ENCODE peak calls at places on chromosomes 12 and 14, in seven cellular contexts. V, Q, J, F, B, O and Z are unnamed samples.

GRCh38 chr14:98907981-98908544 is 363.9 kb downstream of the BCL11B start:
- DNase-seq in V (no peak), Q (no peak), J (no peak), F (no peak), B (no peak), O (no peak), Z (no peak)

GRCh38 chr14:53515264-53515663 is 362.1 kb upstream of the DDHD1 start:
- DNase-seq in V (no peak), Q (no peak), J (no peak), F (no peak), B (no peak), O (no peak), Z (no peak)

GRCh38 chr14:81449114-81449513 is 49.0 kb upstream of the STON2 start:
- DNase-seq in V (no peak), Q (no peak), J (no peak), F (peak), B (no peak), O (no peak), Z (no peak)

GRCh38 chr14:92323916-92324818 is 1.2 kb downstream of the SLC24A4 start:
- DNase-seq in V (no peak), Q (peak), J (no peak), F (no peak), B (no peak), O (no peak), Z (no peak)

GRCh38 chr12:25924535-25925001 is 33.9 kb upstream of the RASSF8 start:
- DNase-seq in V (no peak), Q (no peak), J (no peak), F (no peak), B (no peak), O (no peak), Z (no peak)

GRCh38 chr12:50579757-50580267 is 75.0 kb downstream of the DIP2B start:
- DNase-seq in V (no peak), Q (no peak), J (peak), F (no peak), B (no peak), O (no peak), Z (no peak)

GRCh38 chr14:91118511-91119068 is 4.7 kb downstream of the DGLUCY start:
- DNase-seq in V (no peak), Q (no peak), J (no peak), F (no peak), B (no peak), O (no peak), Z (no peak)

GRCh38 chr12:69898236-69898635 is 73.2 kb downstream of the MYRFL start:
- DNase-seq in V (no peak), Q (no peak), J (no peak), F (no peak), B (no peak), O (no peak), Z (no peak)

GRCh38 chr14:99195602-99196309 is 76.2 kb downstream of the BCL11B start:
- DNase-seq in V (no peak), Q (no peak), J (no peak), F (no peak), B (no peak), O (no peak), Z (no peak)

GRCh38 chr12:107570721-107571120 is 114.9 kb upstream of the PWP1 start:
- DNase-seq in V (no peak), Q (no peak), J (no peak), F (no peak), B (no peak), O (no peak), Z (peak)

GRCh38 chr12:109020136-109020535 is 732 bp downstream of the SVOP start:
- DNase-seq in V (no peak), Q (no peak), J (no peak), F (no peak), B (no peak), O (no peak), Z (peak)

GRCh38 chr14:57495409-57495808 is 1.8 kb upstream of the CCDC198 start:
- DNase-seq in V (no peak), Q (no peak), J (no peak), F (no peak), B (no peak), O (no peak), Z (no peak)

GRCh38 chr14:65134651-65135579 is 32.6 kb upstream of the MAX start:
- DNase-seq in V (no peak), Q (no peak), J (no peak), F (no peak), B (no peak), O (no peak), Z (no peak)

GRCh38 chr12:4962539-4963486 is 53.1 kb downstream of the KCNA1 start:
- DNase-seq in V (no peak), Q (no peak), J (no peak), F (no peak), B (no peak), O (no peak), Z (no peak)

GRCh38 chr12:67649165-67650126 is 901 bp downstream of the DYRK2 start:
- DNase-seq in V (no peak), Q (peak), J (no peak), F (no peak), B (peak), O (peak), Z (peak)

GRCh38 chr14:68269136-68269535 is 449.6 kb downstream of the RAD51B start:
- DNase-seq in V (no peak), Q (no peak), J (no peak), F (no peak), B (no peak), O (no peak), Z (no peak)

GRCh38 chr12:100376166-100376565 is 19.3 kb downstream of the SLC17A8 start:
- DNase-seq in V (no peak), Q (no peak), J (no peak), F (no peak), B (no peak), O (no peak), Z (no peak)

GRCh38 chr12:132357623-132358186 is 28.3 kb upstream of the GALNT9 start:
- DNase-seq in V (no peak), Q (no peak), J (no peak), F (no peak), B (no peak), O (no peak), Z (no peak)

GRCh38 chr12:56838602-56839488 is 75.7 kb downstream of the HSD17B6 start:
- DNase-seq in V (no peak), Q (no peak), J (no peak), F (no peak), B (no peak), O (no peak), Z (no peak)

GRCh38 chr14:77091518-77091917 is 6.5 kb upstream of the CIPC start:
- DNase-seq in V (no peak), Q (no peak), J (no peak), F (no peak), B (no peak), O (no peak), Z (no peak)

DNA sequence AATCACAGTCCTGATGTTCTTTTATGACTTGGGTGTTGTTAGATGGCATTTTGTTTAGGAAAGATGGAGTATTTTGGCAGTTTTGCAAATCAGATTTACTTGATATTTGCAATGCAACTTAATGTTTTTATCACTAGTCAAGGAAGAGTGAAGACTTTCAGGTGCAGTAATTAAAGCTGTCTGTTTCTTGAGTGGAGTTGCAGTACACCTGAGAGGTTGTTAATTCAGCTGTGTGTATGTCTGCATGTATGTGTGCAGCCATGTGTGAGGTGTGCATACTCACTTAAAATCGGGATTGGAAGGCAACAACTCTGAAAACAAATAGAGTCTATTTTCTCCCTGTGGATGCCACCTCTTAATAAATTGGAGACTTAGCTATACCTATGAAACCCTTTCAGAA is 94.5 kb downstream of the RMST start:
- DNase-seq in V (no peak), Q (no peak), J (no peak), F (no peak), B (no peak), O (no peak), Z (no peak)
- TF ChIP-seq JUND in V (no peak), Q (no peak), J (no peak), F (no peak), B (no peak), O (no peak), Z (no peak)

DNA sequence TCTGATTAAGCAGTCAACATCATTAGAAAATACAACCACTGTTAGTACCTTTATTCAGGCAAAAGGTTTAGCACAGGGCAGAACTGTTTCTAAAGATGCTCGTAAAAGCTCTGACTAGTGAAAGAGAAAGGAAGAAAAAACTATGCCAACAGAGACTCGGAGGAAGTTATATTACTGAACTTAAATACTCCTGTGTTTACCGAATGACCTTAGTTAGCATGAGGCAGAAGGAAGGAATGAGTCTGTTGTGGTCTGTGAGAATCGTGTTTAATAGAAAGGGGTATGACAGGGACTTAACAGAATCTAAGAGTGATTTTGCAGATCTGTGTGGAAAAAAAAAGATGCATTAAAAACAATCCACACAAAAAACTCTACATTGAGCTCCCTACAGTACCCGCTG is 84.2 kb upstream of the OVCH1 start:
- DNase-seq in V (no peak), Q (no peak), J (no peak), F (no peak), B (no peak), O (no peak), Z (no peak)
- TF ChIP-seq JUND in V (no peak), Q (no peak), J (no peak), F (no peak), B (no peak), O (no peak), Z (no peak)

DNA sequence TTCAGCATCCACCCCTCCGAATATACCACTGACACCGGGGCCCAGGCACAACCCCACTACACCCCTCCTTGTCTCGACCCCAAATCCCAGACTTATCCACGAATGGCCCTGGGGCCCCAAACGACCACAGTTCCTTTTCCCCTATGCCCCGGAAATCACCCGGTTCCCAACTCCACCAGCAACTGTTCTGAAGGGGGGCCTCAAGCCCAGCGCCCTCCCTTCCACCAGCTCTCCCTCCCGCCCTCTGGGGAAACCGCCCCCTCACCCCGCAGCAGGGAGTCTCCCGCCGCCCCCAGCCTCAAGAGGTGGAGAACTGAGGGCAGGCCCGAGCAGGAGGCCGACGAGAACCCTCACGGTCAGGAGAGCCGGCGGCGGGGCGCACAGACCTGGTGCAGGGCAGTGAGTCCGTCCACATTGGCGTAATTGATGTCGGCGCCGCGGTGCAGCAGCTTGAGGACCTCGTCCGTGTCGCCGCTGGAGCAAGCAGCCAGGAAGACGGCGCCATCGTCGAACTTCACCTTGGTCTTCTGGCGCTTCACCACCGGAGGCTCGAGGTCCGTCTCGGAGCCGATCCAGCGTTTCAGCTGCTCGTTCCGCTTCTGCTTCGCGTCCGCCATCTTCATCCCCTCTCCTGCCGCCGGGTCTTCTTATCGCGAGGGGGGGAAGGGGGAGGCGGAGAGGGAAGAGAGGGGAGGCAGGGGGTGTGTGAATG is 432 bp downstream of the PPP1R12A start:
- DNase-seq in V (no peak), Q (peak), J (no peak), F (peak), B (no peak), O (peak), Z (peak)
- TF ChIP-seq JUND in V (no peak), Q (no peak), J (no peak), F (no peak), B (no peak), O (no peak), Z (no peak)

DNA sequence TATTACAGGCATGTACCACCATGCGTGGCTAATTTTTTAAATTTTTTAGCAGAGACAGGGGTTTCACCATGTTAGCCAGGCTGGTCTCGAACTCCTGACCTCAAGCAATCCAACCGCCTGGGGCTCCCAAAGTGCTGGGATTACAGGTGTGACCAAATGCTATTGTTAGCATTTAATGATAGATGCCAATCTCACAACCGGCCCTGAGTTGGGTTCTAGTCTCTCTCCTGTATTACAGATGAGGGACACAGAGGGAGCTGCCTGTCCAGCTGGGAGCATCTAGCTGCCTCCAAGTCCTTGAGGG is 55.7 kb downstream of the TESC start:
- DNase-seq in V (no peak), Q (no peak), J (no peak), F (no peak), B (no peak), O (no peak), Z (no peak)
- TF ChIP-seq JUND in V (no peak), Q (no peak), J (no peak), F (no peak), B (no peak), O (no peak), Z (no peak)

DNA sequence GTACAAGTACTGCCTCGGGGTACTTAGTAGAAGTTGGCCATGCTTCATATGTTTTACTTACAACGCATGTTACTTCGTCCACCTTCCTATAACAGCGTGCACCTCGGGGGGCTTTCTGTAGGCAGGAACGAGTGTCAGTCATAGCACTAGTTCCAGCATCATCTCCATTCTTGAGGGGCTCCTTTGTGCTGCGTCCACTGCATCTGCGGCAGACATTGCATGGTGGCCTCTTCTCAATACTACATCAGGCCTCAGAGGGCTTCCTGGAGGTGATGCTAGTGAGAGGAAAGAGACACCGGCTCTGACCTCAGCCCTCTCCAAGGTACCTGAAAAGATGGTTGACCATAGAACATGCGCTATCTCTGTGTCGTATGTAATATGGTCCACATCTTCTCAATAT is 121.2 kb upstream of the RTL1 start:
- DNase-seq in V (no peak), Q (no peak), J (no peak), F (no peak), B (no peak), O (no peak), Z (no peak)
- TF ChIP-seq JUND in V (no peak), Q (no peak), J (no peak), F (no peak), B (no peak), O (no peak), Z (no peak)